ENCODE peak calls at places on chromosomes 5 and 9, in nine cellular contexts. One of them, this sample, is unnamed.

GRCh38 chr5:180135128-180135955 is 63.8 kb upstream of the RNF130 start:
- DNase-seq in A673: peak; percentile 5
- DNase-seq in cardiac fibroblast: peak; percentile 66
- DNase-seq in uterus: no peak
- DNase-seq in colonic mucosa: peak; percentile 12
- DNase-seq in Peyer's patch: peak; percentile 43
- DNase-seq in fibroblast of mammary gland: peak; percentile 84
- DNase-seq in OCI-LY7: no peak
- DNase-seq in trophoblast cell: peak; percentile 28
- DNase-seq in this sample: no peak

GRCh38 chr9:36864491-36865410 is 169.3 kb downstream of the PAX5 start:
- DNase-seq in colonic mucosa: no peak
- DNase-seq in fibroblast of mammary gland: no peak
- DNase-seq in OCI-LY7: peak; percentile 81
- DNase-seq in uterus: no peak
- DNase-seq in Peyer's patch: no peak
- DNase-seq in A673: peak; percentile 55
- DNase-seq in trophoblast cell: no peak
- DNase-seq in cardiac fibroblast: no peak
- DNase-seq in this sample: no peak

GRCh38 chr9:129446828-129447550 is 173.9 kb downstream of the C9orf50 start:
- DNase-seq in uterus: no peak
- DNase-seq in cardiac fibroblast: no peak
- DNase-seq in A673: peak; percentile 53
- DNase-seq in fibroblast of mammary gland: peak; percentile 18
- DNase-seq in trophoblast cell: no peak
- DNase-seq in OCI-LY7: peak; percentile 27
- DNase-seq in Peyer's patch: no peak
- DNase-seq in colonic mucosa: no peak
- DNase-seq in this sample: no peak

GRCh38 chr5:121019734-121020133 is 555.6 kb downstream of the PRR16 start:
- DNase-seq in cardiac fibroblast: no peak
- DNase-seq in trophoblast cell: no peak
- DNase-seq in Peyer's patch: no peak
- DNase-seq in fibroblast of mammary gland: no peak
- DNase-seq in A673: no peak
- DNase-seq in colonic mucosa: no peak
- DNase-seq in OCI-LY7: no peak
- DNase-seq in uterus: no peak
- DNase-seq in this sample: no peak

GRCh38 chr9:109122726-109123621 is 3.2 kb upstream of the TMEM245 start:
- DNase-seq in colonic mucosa: no peak
- DNase-seq in Peyer's patch: no peak
- DNase-seq in cardiac fibroblast: no peak
- DNase-seq in A673: no peak
- DNase-seq in OCI-LY7: peak; percentile 37
- DNase-seq in fibroblast of mammary gland: no peak
- DNase-seq in uterus: no peak
- DNase-seq in trophoblast cell: no peak
- DNase-seq in this sample: no peak

GRCh38 chr5:133680830-133681555 is 68.7 kb upstream of the FSTL4 start:
- DNase-seq in fibroblast of mammary gland: no peak
- DNase-seq in trophoblast cell: no peak
- DNase-seq in cardiac fibroblast: no peak
- DNase-seq in uterus: no peak
- DNase-seq in colonic mucosa: no peak
- DNase-seq in Peyer's patch: peak; percentile 28
- DNase-seq in A673: no peak
- DNase-seq in OCI-LY7: no peak
- DNase-seq in this sample: no peak

GRCh38 chr5:143129910-143130703 is 273.4 kb downstream of the NR3C1 start:
- DNase-seq in fibroblast of mammary gland: no peak
- DNase-seq in A673: no peak
- DNase-seq in Peyer's patch: no peak
- DNase-seq in OCI-LY7: no peak
- DNase-seq in cardiac fibroblast: no peak
- DNase-seq in colonic mucosa: no peak
- DNase-seq in trophoblast cell: no peak
- DNase-seq in uterus: no peak
- DNase-seq in this sample: no peak

GRCh38 chr9:80605793-80606192 is 1034.0 kb downstream of the TLE4 start:
- DNase-seq in uterus: no peak
- DNase-seq in fibroblast of mammary gland: no peak
- DNase-seq in trophoblast cell: no peak
- DNase-seq in cardiac fibroblast: no peak
- DNase-seq in Peyer's patch: no peak
- DNase-seq in colonic mucosa: no peak
- DNase-seq in OCI-LY7: no peak
- DNase-seq in A673: no peak
- DNase-seq in this sample: no peak

GRCh38 chr5:77550416-77550815 is 58.3 kb upstream of the WDR41 start:
- DNase-seq in Peyer's patch: no peak
- DNase-seq in OCI-LY7: no peak
- DNase-seq in cardiac fibroblast: no peak
- DNase-seq in trophoblast cell: no peak
- DNase-seq in A673: peak; percentile 7
- DNase-seq in colonic mucosa: no peak
- DNase-seq in uterus: no peak
- DNase-seq in fibroblast of mammary gland: peak; percentile 14
- DNase-seq in this sample: no peak

GRCh38 chr9:107637421-107638420 is 148.2 kb upstream of the KLF4 start:
- DNase-seq in A673: peak; percentile 54
- DNase-seq in uterus: peak; percentile 94
- DNase-seq in fibroblast of mammary gland: peak; percentile 96
- DNase-seq in OCI-LY7: no peak
- DNase-seq in colonic mucosa: peak; percentile 82
- DNase-seq in trophoblast cell: peak; percentile 72
- DNase-seq in Peyer's patch: peak; percentile 88
- DNase-seq in cardiac fibroblast: peak; percentile 99
- DNase-seq in this sample: peak; percentile 80

GRCh38 chr9:133960568-133961129 is 31.5 kb downstream of the VAV2 start:
- DNase-seq in fibroblast of mammary gland: no peak
- DNase-seq in Peyer's patch: peak; percentile 71
- DNase-seq in colonic mucosa: peak; percentile 46
- DNase-seq in A673: peak; percentile 23
- DNase-seq in OCI-LY7: no peak
- DNase-seq in trophoblast cell: peak; percentile 14
- DNase-seq in cardiac fibroblast: no peak
- DNase-seq in uterus: no peak
- DNase-seq in this sample: no peak

GRCh38 chr5:93607367-93608258 is 24.6 kb downstream of the NR2F1 start:
- DNase-seq in uterus: no peak
- DNase-seq in A673: peak; percentile 65
- DNase-seq in Peyer's patch: peak; percentile 73
- DNase-seq in OCI-LY7: peak; percentile 34
- DNase-seq in colonic mucosa: no peak
- DNase-seq in fibroblast of mammary gland: peak; percentile 58
- DNase-seq in trophoblast cell: peak; percentile 64
- DNase-seq in cardiac fibroblast: peak; percentile 76
- DNase-seq in this sample: no peak

GRCh38 chr9:137989999-137990715 is 112.6 kb downstream of the CACNA1B start:
- DNase-seq in A673: peak; percentile 21
- DNase-seq in trophoblast cell: no peak
- DNase-seq in Peyer's patch: peak; percentile 25
- DNase-seq in fibroblast of mammary gland: peak; percentile 7
- DNase-seq in colonic mucosa: no peak
- DNase-seq in cardiac fibroblast: no peak
- DNase-seq in OCI-LY7: no peak
- DNase-seq in uterus: no peak
- DNase-seq in this sample: no peak

GRCh38 chr9:33375841-33376321 is 26.5 kb downstream of the AQP7 start:
- DNase-seq in fibroblast of mammary gland: peak; percentile 29
- DNase-seq in OCI-LY7: no peak
- DNase-seq in trophoblast cell: no peak
- DNase-seq in colonic mucosa: no peak
- DNase-seq in Peyer's patch: peak; percentile 28
- DNase-seq in A673: no peak
- DNase-seq in cardiac fibroblast: no peak
- DNase-seq in uterus: peak; percentile 43
- DNase-seq in this sample: no peak

GRCh38 chr5:68872088-68872842 is 221.5 kb upstream of the SLC30A5 start:
- DNase-seq in trophoblast cell: peak; percentile 14
- DNase-seq in Peyer's patch: no peak
- DNase-seq in uterus: no peak
- DNase-seq in colonic mucosa: no peak
- DNase-seq in OCI-LY7: no peak
- DNase-seq in fibroblast of mammary gland: peak; percentile 11
- DNase-seq in A673: peak; percentile 48
- DNase-seq in cardiac fibroblast: no peak
- DNase-seq in this sample: no peak

GRCh38 chr5:163379298-163380155 is 57.9 kb upstream of the CCNG1 start:
- DNase-seq in OCI-LY7: no peak
- DNase-seq in cardiac fibroblast: peak; percentile 92
- DNase-seq in Peyer's patch: no peak
- DNase-seq in A673: peak; percentile 33
- DNase-seq in fibroblast of mammary gland: peak; percentile 90
- DNase-seq in uterus: no peak
- DNase-seq in colonic mucosa: no peak
- DNase-seq in trophoblast cell: peak; percentile 2
- DNase-seq in this sample: no peak

GRCh38 chr9:1918642-1919041 is 96.5 kb upstream of the SMARCA2 start:
- DNase-seq in trophoblast cell: no peak
- DNase-seq in cardiac fibroblast: no peak
- DNase-seq in Peyer's patch: no peak
- DNase-seq in colonic mucosa: no peak
- DNase-seq in fibroblast of mammary gland: no peak
- DNase-seq in OCI-LY7: no peak
- DNase-seq in uterus: no peak
- DNase-seq in A673: no peak
- DNase-seq in this sample: no peak

GRCh38 chr9:83509372-83509771 is 28.8 kb downstream of the FRMD3 start:
- DNase-seq in uterus: no peak
- DNase-seq in Peyer's patch: no peak
- DNase-seq in trophoblast cell: no peak
- DNase-seq in OCI-LY7: no peak
- DNase-seq in cardiac fibroblast: peak; percentile 40
- DNase-seq in colonic mucosa: no peak
- DNase-seq in fibroblast of mammary gland: peak; percentile 57
- DNase-seq in A673: peak; percentile 14
- DNase-seq in this sample: no peak

GRCh38 chr5:16856531-16856930 is 79.6 kb downstream of the MYO10 start:
- DNase-seq in fibroblast of mammary gland: peak; percentile 60
- DNase-seq in colonic mucosa: no peak
- DNase-seq in A673: peak; percentile 72
- DNase-seq in OCI-LY7: no peak
- DNase-seq in cardiac fibroblast: peak; percentile 79
- DNase-seq in uterus: no peak
- DNase-seq in trophoblast cell: peak; percentile 97
- DNase-seq in Peyer's patch: no peak
- DNase-seq in this sample: no peak

GRCh38 chr5:82445729-82446349 is 167.7 kb upstream of the RPS23 start:
- DNase-seq in fibroblast of mammary gland: no peak
- DNase-seq in Peyer's patch: peak; percentile 54
- DNase-seq in cardiac fibroblast: no peak
- DNase-seq in trophoblast cell: no peak
- DNase-seq in uterus: no peak
- DNase-seq in colonic mucosa: no peak
- DNase-seq in OCI-LY7: no peak
- DNase-seq in A673: no peak
- DNase-seq in this sample: no peak

GRCh38 chr5:157359350-157359910 is 93.5 kb downstream of the CYFIP2 start:
- DNase-seq in uterus: no peak
- DNase-seq in cardiac fibroblast: no peak
- DNase-seq in trophoblast cell: no peak
- DNase-seq in A673: peak; percentile 37
- DNase-seq in Peyer's patch: no peak
- DNase-seq in fibroblast of mammary gland: peak; percentile 31
- DNase-seq in colonic mucosa: no peak
- DNase-seq in OCI-LY7: no peak
- DNase-seq in this sample: no peak

GRCh38 chr5:123097871-123098735 is 9.1 kb downstream of the PRDM6 start:
- DNase-seq in trophoblast cell: no peak
- DNase-seq in Peyer's patch: no peak
- DNase-seq in OCI-LY7: no peak
- DNase-seq in uterus: no peak
- DNase-seq in fibroblast of mammary gland: no peak
- DNase-seq in colonic mucosa: no peak
- DNase-seq in cardiac fibroblast: no peak
- DNase-seq in A673: no peak
- DNase-seq in this sample: no peak

GRCh38 chr5:154406231-154406630 is 39.6 kb upstream of the SAP30L start:
- DNase-seq in uterus: no peak
- DNase-seq in colonic mucosa: no peak
- DNase-seq in fibroblast of mammary gland: peak; percentile 34
- DNase-seq in cardiac fibroblast: peak; percentile 19
- DNase-seq in A673: no peak
- DNase-seq in Peyer's patch: peak; percentile 50
- DNase-seq in trophoblast cell: no peak
- DNase-seq in OCI-LY7: no peak
- DNase-seq in this sample: no peak
- H3K4me3 ChIP-seq in uterus: no peak overlapping the region
- H3K4me3 ChIP-seq in colonic mucosa: no peak overlapping the region
- H3K4me3 ChIP-seq in fibroblast of mammary gland: no peak overlapping the region
- H3K4me3 ChIP-seq in cardiac fibroblast: no peak overlapping the region
- H3K4me3 ChIP-seq in A673: no peak overlapping the region
- H3K4me3 ChIP-seq in Peyer's patch: no peak overlapping the region
- H3K4me3 ChIP-seq in trophoblast cell: no peak overlapping the region
- H3K4me3 ChIP-seq in OCI-LY7: no peak overlapping the region
- H3K4me3 ChIP-seq in this sample: no peak overlapping the region

GRCh38 chr5:107428303-107428761 is 242.4 kb downstream of the EFNA5 start:
- DNase-seq in A673: no peak
- DNase-seq in fibroblast of mammary gland: no peak
- DNase-seq in uterus: no peak
- DNase-seq in colonic mucosa: no peak
- DNase-seq in Peyer's patch: no peak
- DNase-seq in trophoblast cell: no peak
- DNase-seq in OCI-LY7: no peak
- DNase-seq in cardiac fibroblast: peak; percentile 33
- DNase-seq in this sample: no peak
- H3K4me3 ChIP-seq in A673: no peak overlapping the region
- H3K4me3 ChIP-seq in fibroblast of mammary gland: no peak overlapping the region
- H3K4me3 ChIP-seq in uterus: no peak overlapping the region
- H3K4me3 ChIP-seq in colonic mucosa: no peak overlapping the region
- H3K4me3 ChIP-seq in Peyer's patch: no peak overlapping the region
- H3K4me3 ChIP-seq in trophoblast cell: no peak overlapping the region
- H3K4me3 ChIP-seq in OCI-LY7: no peak overlapping the region
- H3K4me3 ChIP-seq in cardiac fibroblast: no peak overlapping the region
- H3K4me3 ChIP-seq in this sample: no peak overlapping the region

GRCh38 chr5:141402553-141403328 is at the start of gene PCDHGA9:
- DNase-seq in Peyer's patch: no peak
- DNase-seq in colonic mucosa: no peak
- DNase-seq in OCI-LY7: no peak
- DNase-seq in A673: peak; percentile 25
- DNase-seq in fibroblast of mammary gland: peak; percentile 57
- DNase-seq in uterus: no peak
- DNase-seq in trophoblast cell: peak; percentile 25
- DNase-seq in cardiac fibroblast: peak; percentile 63
- DNase-seq in this sample: no peak
- H3K4me3 ChIP-seq in Peyer's patch: no peak within 1 kb of the TSS
- H3K4me3 ChIP-seq in colonic mucosa: no peak within 1 kb of the TSS
- H3K4me3 ChIP-seq in OCI-LY7: no peak within 1 kb of the TSS
- H3K4me3 ChIP-seq in A673: no peak within 1 kb of the TSS
- H3K4me3 ChIP-seq in fibroblast of mammary gland: peak within 1 kb of the TSS; percentile 37
- H3K4me3 ChIP-seq in uterus: no peak within 1 kb of the TSS
- H3K4me3 ChIP-seq in trophoblast cell: no peak within 1 kb of the TSS
- H3K4me3 ChIP-seq in cardiac fibroblast: peak within 1 kb of the TSS; percentile 42
- H3K4me3 ChIP-seq in this sample: no peak within 1 kb of the TSS

DNA sequence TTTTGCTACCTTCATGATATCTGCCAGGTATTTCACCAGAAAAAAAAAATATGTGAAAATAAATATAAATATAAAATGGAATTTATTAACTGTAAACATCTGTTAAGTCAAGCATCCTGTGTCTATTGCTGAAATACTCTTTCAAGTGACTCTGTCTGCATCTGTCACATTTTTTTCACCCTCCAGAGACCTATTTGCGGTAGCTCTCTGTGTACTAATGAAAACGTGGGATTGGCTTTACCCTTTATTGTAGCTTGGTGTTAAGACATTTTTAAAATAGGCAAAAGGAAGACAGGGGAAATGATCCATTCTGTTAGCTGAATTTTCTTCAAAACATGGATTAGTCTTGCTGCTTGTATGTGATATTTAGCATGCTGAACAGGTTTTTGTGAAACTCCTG is 536.0 kb upstream of the WWC1 start:
- DNase-seq in A673: no peak
- DNase-seq in uterus: no peak
- DNase-seq in cardiac fibroblast: no peak
- DNase-seq in Peyer's patch: no peak
- DNase-seq in colonic mucosa: no peak
- DNase-seq in OCI-LY7: no peak
- DNase-seq in trophoblast cell: no peak
- DNase-seq in fibroblast of mammary gland: no peak
- DNase-seq in this sample: no peak
- H3K4me3 ChIP-seq in A673: peak overlapping the region; percentile 40
- H3K4me3 ChIP-seq in uterus: no peak overlapping the region
- H3K4me3 ChIP-seq in cardiac fibroblast: no peak overlapping the region
- H3K4me3 ChIP-seq in Peyer's patch: no peak overlapping the region
- H3K4me3 ChIP-seq in colonic mucosa: no peak overlapping the region
- H3K4me3 ChIP-seq in OCI-LY7: no peak overlapping the region
- H3K4me3 ChIP-seq in trophoblast cell: no peak overlapping the region
- H3K4me3 ChIP-seq in fibroblast of mammary gland: no peak overlapping the region
- H3K4me3 ChIP-seq in this sample: no peak overlapping the region

This sample was measured in transverse colon.